ENCODE peak calls at places on chromosomes 2 and 18, in seven cellular contexts. T is HCT116, U is psoas muscle, W is OCI-LY7, A is left lung, D is left ventricle myocardium inferior, B is Karpas-422. S is an unnamed sample.

GRCh38 chr18:73987247-73987980 is 160.2 kb downstream of the FBXO15 start:
- DNase-seq in T (no peak), U (no peak), W (no peak), A (no peak), D (no peak), B (no peak), S (no peak)

GRCh38 chr18:7805096-7805495 is 238.0 kb downstream of the PTPRM start:
- DNase-seq in T (no peak), U (no peak), W (no peak), A (no peak), D (no peak), B (no peak), S (no peak)

GRCh38 chr18:6015364-6015763 is 120.0 kb upstream of the TMEM200C start:
- DNase-seq in T (no peak), U (no peak), W (no peak), A (no peak), D (no peak), B (no peak), S (no peak)

GRCh38 chr2:68371581-68371980 is 6.5 kb downstream of the PLEK start:
- DNase-seq in T (no peak), U (no peak), W (no peak), A (no peak), D (no peak), B (no peak), S (no peak)

GRCh38 chr18:5627756-5628511 is 84.1 kb upstream of the EPB41L3 start:
- DNase-seq in T (no peak), U (no peak), W (no peak), A (peak; percentile 56), D (no peak), B (no peak), S (no peak)

GRCh38 chr2:146666336-146666735 is 1178.5 kb upstream of the ACVR2A start:
- DNase-seq in T (no peak), U (no peak), W (no peak), A (no peak), D (no peak), B (no peak), S (no peak)

GRCh38 chr2:51718881-51719280 is 686.9 kb upstream of the NRXN1 start:
- DNase-seq in T (no peak), U (no peak), W (no peak), A (no peak), D (no peak), B (no peak), S (no peak)

GRCh38 chr18:8990276-8991031 is 112.0 kb upstream of the NDUFV2 start:
- DNase-seq in T (no peak), U (peak; percentile 80), W (no peak), A (no peak), D (peak; percentile 28), B (no peak), S (no peak)

GRCh38 chr2:99692785-99693184 is 203.0 kb upstream of the REV1 start:
- DNase-seq in T (no peak), U (no peak), W (peak; percentile 40), A (no peak), D (no peak), B (no peak), S (no peak)

GRCh38 chr2:9548506-9548905 is 7.1 kb downstream of the ADAM17 start:
- DNase-seq in T (no peak), U (no peak), W (peak; percentile 69), A (no peak), D (no peak), B (peak; percentile 67), S (peak; percentile 67)

GRCh38 chr2:65471409-65471808 is 39.0 kb upstream of the SPRED2 start:
- DNase-seq in T (no peak), U (no peak), W (no peak), A (no peak), D (no peak), B (no peak), S (no peak)

GRCh38 chr2:173550143-173550542 is 195.5 kb downstream of the CDCA7 start:
- DNase-seq in T (no peak), U (no peak), W (no peak), A (no peak), D (no peak), B (no peak), S (no peak)

GRCh38 chr2:119482481-119483394 is 41.5 kb downstream of the SCTR start:
- DNase-seq in T (no peak), U (peak; percentile 45), W (no peak), A (no peak), D (peak; percentile 59), B (no peak), S (no peak)

GRCh38 chr2:160224060-160224459 is 24.0 kb upstream of the ITGB6 start:
- DNase-seq in T (peak; percentile 84), U (no peak), W (no peak), A (no peak), D (no peak), B (no peak), S (peak; percentile 39)

GRCh38 chr2:191657977-191658376 is 20.0 kb upstream of the NABP1 start:
- DNase-seq in T (no peak), U (no peak), W (no peak), A (no peak), D (no peak), B (no peak), S (no peak)

GRCh38 chr2:236584521-236585384 is 15.1 kb downstream of the ACKR3 start:
- DNase-seq in T (no peak), U (no peak), W (no peak), A (no peak), D (no peak), B (no peak), S (no peak)

GRCh38 chr2:70124983-70125480 is 37.8 kb downstream of the PCBP1 start:
- DNase-seq in T (no peak), U (peak; percentile 71), W (peak; percentile 65), A (peak; percentile 77), D (peak; percentile 66), B (peak; percentile 89), S (peak; percentile 45)

GRCh38 chr2:226048625-226049024 is 649.1 kb downstream of the NYAP2 start:
- DNase-seq in T (peak; percentile 78), U (no peak), W (no peak), A (no peak), D (no peak), B (no peak), S (no peak)

GRCh38 chr2:25313711-25314513 is 27.8 kb downstream of the DNMT3A start:
- DNase-seq in T (no peak), U (no peak), W (no peak), A (no peak), D (no peak), B (no peak), S (no peak)

GRCh38 chr2:25314514-25315315 is 27.0 kb downstream of the DNMT3A start:
- DNase-seq in T (no peak), U (peak; percentile 61), W (peak; percentile 54), A (peak; percentile 75), D (peak; percentile 77), B (no peak), S (no peak)

GRCh38 chr2:25315316-25315680 is 26.4 kb downstream of the DNMT3A start:
- DNase-seq in T (no peak), U (no peak), W (no peak), A (no peak), D (peak; percentile 12), B (no peak), S (no peak)

GRCh38 chr2:25312958-25313710 is 28.6 kb downstream of the DNMT3A start:
- DNase-seq in T (no peak), U (no peak), W (no peak), A (no peak), D (no peak), B (no peak), S (no peak)

DNA sequence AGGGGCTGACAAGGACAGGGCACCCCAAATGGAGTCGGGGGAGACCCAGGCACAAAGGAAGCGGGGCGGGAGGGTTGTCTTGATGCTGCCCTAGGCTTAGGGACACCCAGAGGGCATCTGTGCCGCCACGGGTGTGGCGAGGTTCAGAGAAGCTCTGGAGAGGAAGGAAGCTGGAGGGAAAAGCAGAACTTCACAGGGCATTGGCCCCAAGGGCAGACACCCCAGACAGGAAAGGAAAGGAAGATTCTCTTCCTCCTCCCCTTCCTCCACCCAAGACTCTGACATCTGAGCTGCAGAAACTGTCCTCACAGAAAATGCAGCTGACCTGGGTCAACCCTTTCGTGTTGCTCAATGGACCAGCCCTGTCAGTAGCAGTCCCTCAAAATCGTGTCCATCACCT is 25.6 kb downstream of the DNMT3A start:
- DNase-seq in T (no peak), U (no peak), W (no peak), A (peak; percentile 79), D (peak; percentile 48), B (no peak), S (no peak)
- H3K27ac ChIP-seq in T (no peak overlapping the region), U (peak overlapping the region; percentile 82), W (no peak overlapping the region), A (no peak overlapping the region), D (peak overlapping the region; percentile 86), B (no peak overlapping the region), S (no peak overlapping the region)

GRCh38 chr18:37393945-37394609 is 171.5 kb downstream of the CELF4 start:
- DNase-seq in T (no peak), U (peak; percentile 72), W (no peak), A (peak; percentile 71), D (peak; percentile 83), B (no peak), S (peak; percentile 60)
- H3K27ac ChIP-seq in T (no peak overlapping the region), U (no peak overlapping the region), W (no peak overlapping the region), A (no peak overlapping the region), D (no peak overlapping the region), B (no peak overlapping the region), S (no peak overlapping the region)

DNA sequence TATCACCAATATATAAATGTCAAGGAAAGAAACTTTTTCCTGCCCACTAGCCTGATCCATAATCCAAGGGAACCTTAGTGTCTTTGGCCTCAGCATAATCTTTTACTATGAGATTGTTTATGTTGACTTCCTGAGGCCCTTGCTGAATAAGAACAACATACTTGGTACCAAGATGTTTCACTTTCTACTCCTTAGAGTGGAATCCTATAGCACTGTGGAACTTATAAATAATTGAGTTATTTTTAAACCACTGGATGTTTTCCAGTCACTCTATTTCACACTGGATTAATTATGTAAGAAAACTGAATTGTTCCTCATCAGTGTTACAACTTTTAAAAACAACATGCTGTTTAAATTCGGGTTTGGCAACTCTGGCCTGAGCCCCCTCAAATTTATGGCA is 637.7 kb upstream of the ZEB2 start:
- DNase-seq in T (no peak), U (no peak), W (no peak), A (no peak), D (no peak), B (no peak), S (no peak)
- H3K27ac ChIP-seq in T (no peak overlapping the region), U (no peak overlapping the region), W (no peak overlapping the region), A (peak overlapping the region; percentile 36), D (peak overlapping the region; percentile 67), B (no peak overlapping the region), S (no peak overlapping the region)

GRCh38 chr18:23194969-23195957 is 60.0 kb downstream of the CABLES1 start:
- DNase-seq in T (no peak), U (no peak), W (no peak), A (no peak), D (no peak), B (no peak), S (peak; percentile 3)
- H3K27ac ChIP-seq in T (no peak overlapping the region), U (no peak overlapping the region), W (no peak overlapping the region), A (peak overlapping the region; percentile 62), D (peak overlapping the region; percentile 61), B (no peak overlapping the region), S (peak overlapping the region; percentile 99)